ENCODE peak calls at places on chromosomes 11 and 22, in seven cellular contexts. One of them, this sample, is unnamed.

GRCh38 chr11:117513666-117514065 is 186.0 kb downstream of the CEP164 start:
- DNase-seq in upper lobe of right lung: no peak
- DNase-seq in IMR-90: no peak
- DNase-seq in body of pancreas: no peak
- DNase-seq in CD8-positive, alpha-beta T cell: no peak
- DNase-seq in HepG2: no peak
- DNase-seq in heart right ventricle: no peak
- DNase-seq in this sample: no peak

GRCh38 chr22:21741790-21742189 is 6.2 kb upstream of the YPEL1 start:
- DNase-seq in upper lobe of right lung: no peak
- DNase-seq in IMR-90: no peak
- DNase-seq in body of pancreas: no peak
- DNase-seq in CD8-positive, alpha-beta T cell: no peak
- DNase-seq in HepG2: no peak
- DNase-seq in heart right ventricle: no peak
- DNase-seq in this sample: no peak

GRCh38 chr11:17547932-17548331 is 873 bp downstream of the OTOG start:
- DNase-seq in upper lobe of right lung: no peak
- DNase-seq in IMR-90: no peak
- DNase-seq in body of pancreas: no peak
- DNase-seq in CD8-positive, alpha-beta T cell: no peak
- DNase-seq in HepG2: no peak
- DNase-seq in heart right ventricle: no peak
- DNase-seq in this sample: no peak

GRCh38 chr11:61972796-61973602 is 5.6 kb upstream of the FTH1 start:
- DNase-seq in upper lobe of right lung: peak; percentile 59
- DNase-seq in IMR-90: peak; percentile 91
- DNase-seq in body of pancreas: peak; percentile 72
- DNase-seq in CD8-positive, alpha-beta T cell: no peak
- DNase-seq in HepG2: peak; percentile 95
- DNase-seq in heart right ventricle: no peak
- DNase-seq in this sample: peak; percentile 75

GRCh38 chr11:79244805-79245197 is 196.0 kb downstream of the TENM4 start:
- DNase-seq in upper lobe of right lung: no peak
- DNase-seq in IMR-90: no peak
- DNase-seq in body of pancreas: no peak
- DNase-seq in CD8-positive, alpha-beta T cell: no peak
- DNase-seq in HepG2: no peak
- DNase-seq in heart right ventricle: no peak
- DNase-seq in this sample: no peak

GRCh38 chr11:93085097-93085496 is 112.7 kb downstream of the SLC36A4 start:
- DNase-seq in upper lobe of right lung: no peak
- DNase-seq in IMR-90: peak; percentile 44
- DNase-seq in body of pancreas: no peak
- DNase-seq in CD8-positive, alpha-beta T cell: no peak
- DNase-seq in HepG2: no peak
- DNase-seq in heart right ventricle: no peak
- DNase-seq in this sample: no peak

GRCh38 chr11:23723861-23724260 is 773.0 kb upstream of the LUZP2 start:
- DNase-seq in upper lobe of right lung: no peak
- DNase-seq in IMR-90: peak; percentile 43
- DNase-seq in body of pancreas: no peak
- DNase-seq in CD8-positive, alpha-beta T cell: no peak
- DNase-seq in HepG2: no peak
- DNase-seq in heart right ventricle: no peak
- DNase-seq in this sample: no peak

GRCh38 chr11:72609045-72609444 is 65.2 kb downstream of the PDE2A start:
- DNase-seq in upper lobe of right lung: no peak
- DNase-seq in IMR-90: peak; percentile 30
- DNase-seq in body of pancreas: no peak
- DNase-seq in CD8-positive, alpha-beta T cell: no peak
- DNase-seq in HepG2: no peak
- DNase-seq in heart right ventricle: no peak
- DNase-seq in this sample: no peak

GRCh38 chr22:17130199-17130598 is 9.0 kb upstream of the TMEM121B start:
- DNase-seq in upper lobe of right lung: no peak
- DNase-seq in IMR-90: peak; percentile 34
- DNase-seq in body of pancreas: no peak
- DNase-seq in CD8-positive, alpha-beta T cell: no peak
- DNase-seq in HepG2: no peak
- DNase-seq in heart right ventricle: no peak
- DNase-seq in this sample: no peak

GRCh38 chr11:16967347-16967662 is 46.9 kb downstream of the PLEKHA7 start:
- DNase-seq in upper lobe of right lung: no peak
- DNase-seq in IMR-90: no peak
- DNase-seq in body of pancreas: no peak
- DNase-seq in CD8-positive, alpha-beta T cell: no peak
- DNase-seq in HepG2: no peak
- DNase-seq in heart right ventricle: no peak
- DNase-seq in this sample: no peak

GRCh38 chr11:130580372-130580771 is 131.9 kb downstream of the ADAMTS15 start:
- DNase-seq in upper lobe of right lung: no peak
- DNase-seq in IMR-90: peak; percentile 84
- DNase-seq in body of pancreas: peak; percentile 13
- DNase-seq in CD8-positive, alpha-beta T cell: no peak
- DNase-seq in HepG2: no peak
- DNase-seq in heart right ventricle: no peak
- DNase-seq in this sample: no peak

GRCh38 chr22:17867160-17867785 is 93.0 kb upstream of the BID start:
- DNase-seq in upper lobe of right lung: no peak
- DNase-seq in IMR-90: no peak
- DNase-seq in body of pancreas: no peak
- DNase-seq in CD8-positive, alpha-beta T cell: no peak
- DNase-seq in HepG2: no peak
- DNase-seq in heart right ventricle: peak; percentile 73
- DNase-seq in this sample: no peak

GRCh38 chr22:37334859-37335818 is 52.8 kb downstream of the CYTH4 start:
- DNase-seq in upper lobe of right lung: no peak
- DNase-seq in IMR-90: no peak
- DNase-seq in body of pancreas: no peak
- DNase-seq in CD8-positive, alpha-beta T cell: no peak
- DNase-seq in HepG2: no peak
- DNase-seq in heart right ventricle: no peak
- DNase-seq in this sample: no peak

GRCh38 chr11:122746050-122746478 is 90.5 kb downstream of the UBASH3B start:
- DNase-seq in upper lobe of right lung: peak; percentile 25
- DNase-seq in IMR-90: no peak
- DNase-seq in body of pancreas: peak; percentile 55
- DNase-seq in CD8-positive, alpha-beta T cell: peak; percentile 39
- DNase-seq in HepG2: no peak
- DNase-seq in heart right ventricle: no peak
- DNase-seq in this sample: no peak

GRCh38 chr22:28940441-28940840 is 57.1 kb downstream of the ZNRF3 start:
- DNase-seq in upper lobe of right lung: no peak
- DNase-seq in IMR-90: no peak
- DNase-seq in body of pancreas: no peak
- DNase-seq in CD8-positive, alpha-beta T cell: no peak
- DNase-seq in HepG2: no peak
- DNase-seq in heart right ventricle: no peak
- DNase-seq in this sample: no peak

GRCh38 chr22:46612904-46613605 is 7.1 kb upstream of the GRAMD4 start:
- DNase-seq in upper lobe of right lung: no peak
- DNase-seq in IMR-90: no peak
- DNase-seq in body of pancreas: no peak
- DNase-seq in CD8-positive, alpha-beta T cell: no peak
- DNase-seq in HepG2: peak; percentile 35
- DNase-seq in heart right ventricle: no peak
- DNase-seq in this sample: peak; percentile 43

GRCh38 chr22:35749808-35750207 is 32.1 kb downstream of the APOL5 start:
- DNase-seq in upper lobe of right lung: no peak
- DNase-seq in IMR-90: no peak
- DNase-seq in body of pancreas: no peak
- DNase-seq in CD8-positive, alpha-beta T cell: no peak
- DNase-seq in HepG2: no peak
- DNase-seq in heart right ventricle: no peak
- DNase-seq in this sample: peak; percentile 52

GRCh38 chr11:91394718-91395414 is 829.8 kb upstream of the FAT3 start:
- DNase-seq in upper lobe of right lung: no peak
- DNase-seq in IMR-90: no peak
- DNase-seq in body of pancreas: peak; percentile 56
- DNase-seq in CD8-positive, alpha-beta T cell: no peak
- DNase-seq in HepG2: peak; percentile 65
- DNase-seq in heart right ventricle: no peak
- DNase-seq in this sample: no peak

GRCh38 chr11:71388637-71389235 is 59.5 kb downstream of the DHCR7 start:
- DNase-seq in upper lobe of right lung: no peak
- DNase-seq in IMR-90: no peak
- DNase-seq in body of pancreas: no peak
- DNase-seq in CD8-positive, alpha-beta T cell: no peak
- DNase-seq in HepG2: no peak
- DNase-seq in heart right ventricle: no peak
- DNase-seq in this sample: no peak

DNA sequence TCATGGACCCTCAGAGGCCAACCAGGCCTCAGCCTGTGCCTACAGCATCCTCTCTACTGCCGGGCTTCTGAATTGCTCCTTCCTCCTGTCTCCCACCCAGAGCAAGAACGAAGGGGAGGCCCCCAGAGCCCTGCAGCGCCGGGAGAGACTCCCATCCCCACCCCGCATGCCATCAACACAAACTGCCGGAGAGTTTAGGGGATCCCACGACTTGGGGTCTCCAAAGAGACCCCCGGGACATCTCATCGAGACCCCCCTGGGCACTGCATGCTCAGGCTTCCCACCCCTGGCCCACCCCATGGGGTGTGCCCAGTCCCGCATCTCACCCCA is 8.3 kb upstream of the CD81 start:
- DNase-seq in upper lobe of right lung: no peak
- DNase-seq in IMR-90: no peak
- DNase-seq in body of pancreas: no peak
- DNase-seq in CD8-positive, alpha-beta T cell: no peak
- DNase-seq in HepG2: no peak
- DNase-seq in heart right ventricle: no peak
- DNase-seq in this sample: no peak
- H3K4me1 ChIP-seq in upper lobe of right lung: peaks cover 5% of the 10 kb centered on the region
- H3K4me1 ChIP-seq in IMR-90: no peaks in the 10 kb centered on the region
- H3K4me1 ChIP-seq in body of pancreas: peaks cover 6% of the 10 kb centered on the region
- H3K4me1 ChIP-seq in CD8-positive, alpha-beta T cell: no peaks in the 10 kb centered on the region
- H3K4me1 ChIP-seq in HepG2: no peaks in the 10 kb centered on the region
- H3K4me1 ChIP-seq in heart right ventricle: peaks cover 27% of the 10 kb centered on the region
- H3K4me1 ChIP-seq in this sample: no peaks in the 10 kb centered on the region

GRCh38 chr11:65506316-65506769 is 7.5 kb downstream of the MALAT1 start:
- DNase-seq in upper lobe of right lung: no peak
- DNase-seq in IMR-90: no peak
- DNase-seq in body of pancreas: no peak
- DNase-seq in CD8-positive, alpha-beta T cell: no peak
- DNase-seq in HepG2: no peak
- DNase-seq in heart right ventricle: no peak
- DNase-seq in this sample: no peak

GRCh38 chr11:65503923-65504670 is 5.3 kb downstream of the MALAT1 start:
- DNase-seq in upper lobe of right lung: no peak
- DNase-seq in IMR-90: peak; percentile 59
- DNase-seq in body of pancreas: no peak
- DNase-seq in CD8-positive, alpha-beta T cell: no peak
- DNase-seq in HepG2: no peak
- DNase-seq in heart right ventricle: no peak
- DNase-seq in this sample: no peak

GRCh38 chr11:65505434-65506315 is 6.8 kb downstream of the MALAT1 start:
- DNase-seq in upper lobe of right lung: peak; percentile 56
- DNase-seq in IMR-90: peak; percentile 52
- DNase-seq in body of pancreas: no peak
- DNase-seq in CD8-positive, alpha-beta T cell: no peak
- DNase-seq in HepG2: no peak
- DNase-seq in heart right ventricle: no peak
- DNase-seq in this sample: no peak

GRCh38 chr11:65504671-65505433 is 6.0 kb downstream of the MALAT1 start:
- DNase-seq in upper lobe of right lung: no peak
- DNase-seq in IMR-90: peak; percentile 46
- DNase-seq in body of pancreas: no peak
- DNase-seq in CD8-positive, alpha-beta T cell: no peak
- DNase-seq in HepG2: no peak
- DNase-seq in heart right ventricle: no peak
- DNase-seq in this sample: peak; percentile 36

DNA sequence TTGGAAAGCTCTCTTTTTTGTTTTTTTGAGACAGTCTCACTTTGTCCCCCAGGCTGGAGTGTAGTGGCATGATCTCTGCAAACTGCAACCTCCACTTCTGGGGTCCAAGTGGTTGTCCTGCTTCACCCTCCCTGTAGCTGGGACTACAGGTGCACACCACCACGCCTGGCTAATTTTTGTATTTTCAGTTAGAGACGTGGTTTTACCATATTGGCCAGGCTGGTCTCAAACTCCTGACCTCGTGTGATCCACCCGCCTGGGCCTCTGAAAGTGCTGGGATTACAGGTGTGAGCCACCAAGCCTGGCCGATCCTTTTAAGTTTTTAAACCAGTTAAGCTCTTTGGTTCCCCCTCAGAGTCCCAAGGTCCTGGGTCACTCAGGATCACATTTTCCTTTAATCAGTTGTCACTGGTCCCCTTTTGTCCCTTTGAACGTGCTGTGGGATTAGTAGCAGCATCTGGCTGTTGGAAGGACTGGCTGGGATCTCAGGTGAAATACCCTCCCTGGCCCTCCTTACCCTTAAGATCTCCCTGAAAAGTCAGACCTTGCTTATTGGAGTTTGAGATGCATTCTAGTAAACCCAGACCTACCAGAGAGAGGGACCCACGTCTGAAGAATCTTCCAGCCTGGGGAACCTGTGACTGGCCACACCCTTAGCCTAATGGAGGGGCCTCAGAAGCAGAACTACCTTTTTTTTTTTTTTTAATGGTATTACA is 8.1 kb downstream of the MALAT1 start:
- DNase-seq in upper lobe of right lung: peak; percentile 67
- DNase-seq in IMR-90: peak; percentile 95
- DNase-seq in body of pancreas: no peak
- DNase-seq in CD8-positive, alpha-beta T cell: peak; percentile 32
- DNase-seq in HepG2: no peak
- DNase-seq in heart right ventricle: no peak
- DNase-seq in this sample: no peak
- H3K4me3 ChIP-seq in upper lobe of right lung: peak overlapping the region; percentile 79
- H3K4me3 ChIP-seq in IMR-90: peak overlapping the region; percentile 72
- H3K4me3 ChIP-seq in body of pancreas: no peak overlapping the region
- H3K4me3 ChIP-seq in CD8-positive, alpha-beta T cell: peak overlapping the region; percentile 72
- H3K4me3 ChIP-seq in HepG2: no peak overlapping the region
- H3K4me3 ChIP-seq in heart right ventricle: peak overlapping the region; percentile 82
- H3K4me3 ChIP-seq in this sample: no peak overlapping the region

GRCh38 chr11:115446214-115446613 is 58.0 kb downstream of the CADM1 start:
- DNase-seq in upper lobe of right lung: no peak
- DNase-seq in IMR-90: no peak
- DNase-seq in body of pancreas: no peak
- DNase-seq in CD8-positive, alpha-beta T cell: no peak
- DNase-seq in HepG2: no peak
- DNase-seq in heart right ventricle: peak; percentile 10
- DNase-seq in this sample: no peak
- TF ChIP-seq CTCF in upper lobe of right lung: no peak
- TF ChIP-seq CTCF in IMR-90: no peak
- TF ChIP-seq CTCF in body of pancreas: no peak
- TF ChIP-seq CTCF in CD8-positive, alpha-beta T cell: no peak
- TF ChIP-seq CTCF in HepG2: no peak
- TF ChIP-seq CTCF in heart right ventricle: no peak
- TF ChIP-seq CTCF in this sample: no peak

DNA sequence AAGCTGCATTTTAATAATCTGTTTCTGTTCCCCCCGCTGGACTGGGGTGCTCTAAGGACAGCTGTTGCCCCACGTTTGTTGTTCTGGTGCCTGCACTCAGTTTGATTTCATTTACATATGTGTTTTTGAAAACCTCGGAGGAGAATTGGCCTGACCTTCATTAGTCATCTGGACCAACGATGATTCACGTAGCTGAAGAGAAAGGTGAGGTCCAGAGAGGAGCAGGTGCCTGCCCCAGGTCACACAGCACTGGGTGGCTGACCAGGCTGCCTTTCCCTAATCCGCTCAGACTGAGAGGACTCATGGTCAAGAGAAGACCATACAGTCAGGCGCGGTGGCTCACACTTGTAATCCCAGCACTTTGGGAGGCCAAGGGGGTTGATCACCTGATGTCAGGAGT is 3.8 kb downstream of the CSDC2 start:
- DNase-seq in upper lobe of right lung: no peak
- DNase-seq in IMR-90: peak; percentile 46
- DNase-seq in body of pancreas: no peak
- DNase-seq in CD8-positive, alpha-beta T cell: no peak
- DNase-seq in HepG2: no peak
- DNase-seq in heart right ventricle: no peak
- DNase-seq in this sample: no peak
- H3K4me1 ChIP-seq in upper lobe of right lung: no peaks in the 10 kb centered on the region
- H3K4me1 ChIP-seq in IMR-90: peaks cover 26% of the 10 kb centered on the region
- H3K4me1 ChIP-seq in body of pancreas: peaks cover 67% of the 10 kb centered on the region
- H3K4me1 ChIP-seq in CD8-positive, alpha-beta T cell: no peaks in the 10 kb centered on the region
- H3K4me1 ChIP-seq in HepG2: peaks cover 60% of the 10 kb centered on the region
- H3K4me1 ChIP-seq in heart right ventricle: peaks cover 59% of the 10 kb centered on the region
- H3K4me1 ChIP-seq in this sample: no peaks in the 10 kb centered on the region